ENCODE peak calls at places on chromosomes 6 and 20, in four cellular contexts. J, N, P and Q are unnamed samples.

GRCh38 chr6:84998223-84998622 is 233.8 kb upstream of the TBX18 start:
- DNase-seq in J (no peak), N (no peak), P (no peak), Q (no peak)

GRCh38 chr6:16511048-16511660 is 250.1 kb downstream of the ATXN1 start:
- DNase-seq in J (no peak), N (peak), P (peak), Q (peak)

GRCh38 chr6:3956054-3956453 is 106.9 kb downstream of the FAM50B start:
- DNase-seq in J (no peak), N (no peak), P (no peak), Q (no peak)

GRCh38 chr6:105746130-105746505 is 340.0 kb upstream of the PRDM1 start:
- DNase-seq in J (no peak), N (no peak), P (no peak), Q (no peak)

GRCh38 chr6:54718541-54719023 is 128.0 kb upstream of the FAM83B start:
- DNase-seq in J (no peak), N (no peak), P (no peak), Q (no peak)

GRCh38 chr6:144646066-144646800 is 361.1 kb downstream of the UTRN start:
- DNase-seq in J (no peak), N (no peak), P (peak), Q (no peak)

GRCh38 chr20:63830821-63831593 is at the start of gene ZBTB46:
- DNase-seq in J (peak), N (peak), P (no peak), Q (peak)

GRCh38 chr6:40164345-40164755 is 230.1 kb upstream of the MOCS1 start:
- DNase-seq in J (peak), N (no peak), P (no peak), Q (peak)

GRCh38 chr20:16352321-16352720 is 220.9 kb downstream of the KIF16B start:
- DNase-seq in J (no peak), N (no peak), P (no peak), Q (no peak)

GRCh38 chr6:166901626-166902025 is 54.7 kb downstream of the RNASET2 start:
- DNase-seq in J (no peak), N (no peak), P (no peak), Q (no peak)

GRCh38 chr6:37339911-37340638 is 13.7 kb upstream of the RNF8 start:
- DNase-seq in J (no peak), N (no peak), P (no peak), Q (no peak)

GRCh38 chr6:77462359-77463307 is 658 bp downstream of the HTR1B start:
- DNase-seq in J (no peak), N (peak), P (no peak), Q (peak)

GRCh38 chr6:161749576-161749975 is 475.7 kb upstream of the AGPAT4 start:
- DNase-seq in J (no peak), N (no peak), P (no peak), Q (no peak)

GRCh38 chr6:117676577-117677218 is 1.4 kb downstream of the NUS1 start:
- DNase-seq in J (no peak), N (no peak), P (no peak), Q (no peak)

GRCh38 chr6:169852504-169853195 is 101.2 kb downstream of the ERMARD start:
- DNase-seq in J (no peak), N (no peak), P (no peak), Q (peak)

GRCh38 chr6:105484238-105485161 is 81.6 kb upstream of the PREP start:
- DNase-seq in J (peak), N (peak), P (peak), Q (peak)

GRCh38 chr6:154445417-154445816 is 65.1 kb downstream of the CNKSR3 start:
- DNase-seq in J (no peak), N (no peak), P (no peak), Q (no peak)

GRCh38 chr20:6590891-6591679 is 176.4 kb upstream of the BMP2 start:
- DNase-seq in J (no peak), N (no peak), P (no peak), Q (no peak)

GRCh38 chr6:93282521-93283031 is 136.8 kb downstream of the EPHA7 start:
- DNase-seq in J (no peak), N (no peak), P (no peak), Q (no peak)

GRCh38 chr6:136922680-136922996 is 537 bp downstream of the SLC35D3 start:
- DNase-seq in J (no peak), N (no peak), P (no peak), Q (no peak)

GRCh38 chr6:108581237-108581931 is 20.7 kb downstream of the FOXO3 start:
- DNase-seq in J (peak), N (no peak), P (peak), Q (no peak)

GRCh38 chr6:155248021-155249001 is 15.5 kb upstream of the CLDN20 start:
- DNase-seq in J (no peak), N (peak), P (peak), Q (peak)

GRCh38 chr6:5967594-5967993 is 39.1 kb downstream of the NRN1 start:
- DNase-seq in J (no peak), N (no peak), P (no peak), Q (no peak)

GRCh38 chr20:57792386-57793095 is 82.7 kb upstream of the PMEPA1 start:
- DNase-seq in J (no peak), N (no peak), P (no peak), Q (no peak)

GRCh38 chr20:44572551-44573500 is 9.6 kb upstream of the PKIG start:
- DNase-seq in J (no peak), N (no peak), P (peak), Q (no peak)

GRCh38 chr6:13432526-13433218 is 54.7 kb downstream of the GFOD1 start:
- DNase-seq in J (no peak), N (peak), P (no peak), Q (no peak)